ENCODE peak calls at places on chromosomes 1 and 21, in five cellular contexts. M is neuronal stem cell, T is PC-3, O is HepG2, N is neural progenitor cell. F is an unnamed sample.

GRCh38 chr1:170586942-170587593 is 55.1 kb downstream of the GORAB start:
- DNase-seq in M (no peak), T (no peak), O (no peak), N (no peak), F (peak; percentile 69)

GRCh38 chr1:112144738-112145426 is 155.4 kb upstream of the KCND3 start:
- DNase-seq in M (no peak), T (no peak), O (no peak), N (no peak), F (no peak)

GRCh38 chr1:232529747-232530146 is 100.2 kb downstream of the SIPA1L2 start:
- DNase-seq in M (no peak), T (peak; percentile 99), O (no peak), N (no peak), F (peak; percentile 46)

GRCh38 chr1:23930861-23931471 is 17.8 kb upstream of the CNR2 start:
- DNase-seq in M (no peak), T (no peak), O (no peak), N (no peak), F (peak; percentile 65)

GRCh38 chr21:17118638-17119384 is 394.0 kb upstream of the CXADR start:
- DNase-seq in M (no peak), T (no peak), O (no peak), N (no peak), F (no peak)

GRCh38 chr1:43664369-43664768 is 14.4 kb downstream of the KDM4A start:
- DNase-seq in M (no peak), T (no peak), O (no peak), N (no peak), F (no peak)

GRCh38 chr1:183980951-183981525 is 56.5 kb downstream of the COLGALT2 start:
- DNase-seq in M (no peak), T (no peak), O (no peak), N (no peak), F (no peak)

GRCh38 chr1:7549277-7549676 is 221.8 kb upstream of the VAMP3 start:
- DNase-seq in M (no peak), T (peak; percentile 74), O (no peak), N (no peak), F (peak; percentile 86)

GRCh38 chr1:106879538-106879937 is 176.9 kb upstream of the PRMT6 start:
- DNase-seq in M (no peak), T (no peak), O (no peak), N (peak; percentile 6), F (no peak)

GRCh38 chr21:14737922-14738321 is 191.8 kb upstream of the SAMSN1 start:
- DNase-seq in M (peak; percentile 5), T (peak; percentile 83), O (peak; percentile 70), N (peak; percentile 44), F (no peak)

GRCh38 chr1:234781241-234782056 is 171.5 kb upstream of the IRF2BP2 start:
- DNase-seq in M (no peak), T (peak; percentile 13), O (peak; percentile 57), N (peak; percentile 13), F (no peak)

GRCh38 chr1:213123532-213123931 is 72.5 kb downstream of the RPS6KC1 start:
- DNase-seq in M (no peak), T (peak; percentile 97), O (peak; percentile 50), N (no peak), F (peak; percentile 77)

GRCh38 chr21:27677547-27677946 is 710.7 kb upstream of the ADAMTS5 start:
- DNase-seq in M (no peak), T (no peak), O (no peak), N (no peak), F (no peak)

GRCh38 chr1:32470991-32471694 is 6.3 kb downstream of the ZBTB8B start:
- DNase-seq in M (no peak), T (no peak), O (no peak), N (peak; percentile 45), F (no peak)

GRCh38 chr1:29362116-29362515 is 125.8 kb downstream of the PTPRU start:
- DNase-seq in M (no peak), T (no peak), O (no peak), N (no peak), F (no peak)

GRCh38 chr1:63674238-63674864 is 81.1 kb downstream of the PGM1 start:
- DNase-seq in M (peak; percentile 51), T (peak; percentile 96), O (peak; percentile 94), N (peak; percentile 81), F (peak; percentile 92)

GRCh38 chr1:60621524-60621923 is 460.8 kb upstream of the NFIA start:
- DNase-seq in M (peak; percentile 12), T (no peak), O (no peak), N (peak; percentile 47), F (peak; percentile 51)

GRCh38 chr1:104648269-104648691 is 898.6 kb downstream of the AMY1C start:
- DNase-seq in M (peak; percentile 32), T (peak; percentile 44), O (peak; percentile 38), N (peak; percentile 59), F (no peak)

GRCh38 chr1:201050515-201051277 is 27.2 kb upstream of the KIF21B start:
- DNase-seq in M (no peak), T (no peak), O (no peak), N (no peak), F (peak; percentile 51)

GRCh38 chr1:6220236-6220635 is 14.3 kb downstream of the RNF207 start:
- DNase-seq in M (no peak), T (peak; percentile 99), O (no peak), N (no peak), F (no peak)

GRCh38 chr1:235047331-235047871 is 81.2 kb downstream of the TOMM20 start:
- DNase-seq in M (no peak), T (no peak), O (no peak), N (no peak), F (no peak)

GRCh38 chr1:92356956-92357355 is 58.1 kb downstream of the RPAP2 start:
- DNase-seq in M (no peak), T (peak; percentile 42), O (no peak), N (no peak), F (peak; percentile 20)

GRCh38 chr1:6497215-6497866 is 5.9 kb upstream of the PLEKHG5 start:
- DNase-seq in M (peak; percentile 71), T (peak; percentile 77), O (no peak), N (peak; percentile 92), F (no peak)

DNA sequence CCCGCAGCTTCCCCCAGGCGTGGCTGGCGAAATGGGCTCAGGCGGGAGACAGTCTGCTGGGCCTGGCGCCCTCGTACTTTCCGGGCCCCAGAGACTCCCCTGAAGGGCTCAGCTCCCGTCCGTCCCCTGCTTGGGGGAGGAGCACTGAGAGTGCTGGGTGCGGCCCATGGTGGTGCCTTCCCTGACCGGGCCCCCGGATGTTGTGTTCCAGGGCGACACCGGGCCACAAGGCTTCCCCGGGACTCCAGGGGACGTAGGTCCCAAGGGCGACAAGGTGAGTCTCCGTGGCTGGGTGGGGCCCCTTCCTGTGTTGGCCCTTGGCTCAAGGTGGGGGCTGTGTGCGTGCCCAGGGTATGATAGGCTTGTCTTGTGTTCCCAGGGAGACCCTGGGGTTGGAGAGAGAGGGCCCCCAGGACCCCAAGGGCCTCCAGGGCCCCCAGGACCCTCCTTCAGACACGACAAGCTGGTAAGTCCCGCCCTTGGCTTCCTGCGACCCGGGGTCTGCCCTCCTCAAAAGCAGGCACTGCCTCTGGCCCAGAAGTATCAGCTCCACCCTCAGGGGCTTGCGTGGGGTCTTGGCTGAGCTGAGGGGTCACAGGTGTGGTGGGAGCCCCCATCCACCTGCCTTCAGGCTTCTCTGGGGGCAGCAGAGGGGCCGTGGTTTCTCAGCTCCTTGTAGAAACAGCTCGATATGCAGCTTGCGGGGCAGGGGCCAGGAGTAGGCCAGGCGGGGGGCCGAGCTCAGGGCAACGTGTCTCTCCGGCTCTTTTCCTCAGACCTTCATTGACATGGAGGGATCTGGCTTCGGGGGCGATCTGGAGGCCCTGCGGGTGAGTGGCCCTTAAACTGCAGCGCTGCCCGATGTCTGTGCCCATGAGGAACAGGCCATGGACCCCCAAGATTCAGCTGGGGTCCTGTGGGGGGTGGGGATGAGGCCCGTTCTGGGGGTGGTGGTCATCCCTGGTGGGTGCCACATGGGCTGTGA is 62.3 kb downstream of the SLC19A1 start:
- DNase-seq in M (no peak), T (no peak), O (no peak), N (no peak), F (no peak)
- H3K4me3 ChIP-seq in M (no peak overlapping the region), T (no peak overlapping the region), O (no peak overlapping the region), N (no peak overlapping the region), F (no peak overlapping the region)

GRCh38 chr1:218895064-218895587 is 278.6 kb upstream of the LYPLAL1 start:
- DNase-seq in M (no peak), T (peak; percentile 97), O (no peak), N (no peak), F (no peak)

GRCh38 chr1:218904401-218904800 is 269.3 kb upstream of the LYPLAL1 start:
- DNase-seq in M (no peak), T (no peak), O (no peak), N (no peak), F (no peak)

GRCh38 chr1:218898921-218899320 is 274.8 kb upstream of the LYPLAL1 start:
- DNase-seq in M (no peak), T (no peak), O (no peak), N (no peak), F (no peak)

GRCh38 chr1:218900621-218901020 is 273.1 kb upstream of the LYPLAL1 start:
- DNase-seq in M (no peak), T (no peak), O (no peak), N (no peak), F (peak; percentile 10)
- H2AFZ ChIP-seq in M (no peak overlapping the region), T (no peak overlapping the region), O (no peak overlapping the region), N (no peak overlapping the region), F (no peak overlapping the region)

GRCh38 chr1:209445576-209445975 is 137.9 kb upstream of the CAMK1G start:
- DNase-seq in M (no peak), T (no peak), O (no peak), N (no peak), F (no peak)
- H3K27ac ChIP-seq in M (no peak overlapping the region), T (no peak overlapping the region), O (no peak overlapping the region), N (no peak overlapping the region), F (no peak overlapping the region)

GRCh38 chr1:65259816-65260215 is 49.5 kb upstream of the DNAJC6 start:
- DNase-seq in M (no peak), T (no peak), O (no peak), N (no peak), F (no peak)

GRCh38 chr1:65254320-65255087 is 54.8 kb upstream of the DNAJC6 start:
- DNase-seq in M (peak; percentile 75), T (peak; percentile 80), O (peak; percentile 38), N (peak; percentile 95), F (peak; percentile 29)

GRCh38 chr1:65256860-65257719 is 52.3 kb upstream of the DNAJC6 start:
- DNase-seq in M (no peak), T (no peak), O (no peak), N (no peak), F (no peak)

GRCh38 chr1:65253800-65254319 is 55.5 kb upstream of the DNAJC6 start:
- DNase-seq in M (no peak), T (no peak), O (no peak), N (no peak), F (peak; percentile 8)

DNA sequence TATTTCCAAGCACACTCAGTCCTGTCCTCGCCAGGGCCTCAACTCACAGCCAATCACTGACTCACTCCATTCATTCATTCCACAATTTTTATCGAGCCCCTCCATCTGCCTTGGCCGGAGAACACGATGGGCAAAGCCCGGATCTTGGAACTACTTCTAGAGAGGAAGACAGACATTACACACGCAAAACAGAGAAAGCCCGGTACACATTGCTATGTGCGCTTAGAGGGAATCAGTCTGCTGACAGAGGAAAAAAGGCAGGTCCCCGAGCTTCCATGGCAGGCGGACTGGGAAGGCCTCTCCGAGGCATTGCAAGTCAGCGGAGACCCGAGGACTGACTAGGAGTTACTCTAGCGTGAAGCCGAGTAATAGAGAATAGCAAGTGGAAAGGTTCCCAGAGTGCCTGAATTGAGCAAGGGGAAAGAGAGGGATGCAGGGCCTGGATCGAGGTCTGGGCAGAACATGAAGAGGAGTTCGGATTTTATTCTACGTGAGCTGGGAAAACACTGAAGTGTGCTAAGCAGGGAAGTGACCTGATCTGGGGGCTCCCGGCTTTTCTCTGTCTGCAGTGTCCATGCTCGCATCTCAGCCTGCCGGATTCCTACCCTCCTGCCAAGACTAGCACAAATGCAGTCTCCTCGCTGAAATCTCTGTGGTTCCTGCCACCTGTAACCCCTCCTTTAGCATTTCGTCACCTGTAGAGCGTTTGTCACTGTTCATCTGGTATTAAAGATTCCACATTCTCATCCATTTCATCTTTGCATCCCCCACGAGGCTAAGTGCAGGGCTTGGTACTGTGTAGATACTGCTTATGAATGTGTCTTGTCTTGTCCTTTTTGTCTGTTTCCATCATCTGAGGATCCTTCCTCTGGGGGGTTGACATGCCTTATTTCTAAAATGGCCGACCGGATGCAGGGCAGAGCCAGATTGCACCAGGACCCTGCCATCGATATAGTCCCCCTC is 54.0 kb upstream of the DNAJC6 start:
- DNase-seq in M (no peak), T (peak; percentile 31), O (no peak), N (peak; percentile 75), F (no peak)
- H3K4me3 ChIP-seq in M (peak overlapping the region; percentile 57), T (peak overlapping the region; percentile 86), O (peak overlapping the region; percentile 88), N (peak overlapping the region; percentile 85), F (peak overlapping the region; percentile 58)